ENCODE peak calls at places on chromosome 7, in five cellular contexts. S, G, O, I and T are unnamed samples. For H3K9me3, the result is how much of the 10 kb centered on the place peaks cover.

GRCh38 chr7:41116337-41116736 is 586.6 kb downstream of the INHBA start:
- DNase-seq in S (no peak), G (no peak), O (no peak), I (no peak), T (no peak)

GRCh38 chr7:21504021-21504420 is 38.8 kb upstream of the DNAH11 start:
- DNase-seq in S (no peak), G (no peak), O (no peak), I (no peak), T (no peak)

GRCh38 chr7:150992833-150993302 is 2.1 kb downstream of the NOS3 start:
- DNase-seq in S (no peak), G (no peak), O (no peak), I (peak), T (no peak)

GRCh38 chr7:100044719-100045118 is 4.9 kb upstream of the ZSCAN21 start:
- DNase-seq in S (no peak), G (no peak), O (no peak), I (no peak), T (no peak)

GRCh38 chr7:149427096-149427680 is 33.7 kb downstream of the ZNF777 start:
- DNase-seq in S (no peak), G (no peak), O (no peak), I (peak), T (no peak)

GRCh38 chr7:119037941-119038340 is 813.4 kb downstream of the ANKRD7 start:
- DNase-seq in S (no peak), G (no peak), O (no peak), I (no peak), T (no peak)

GRCh38 chr7:90473819-90474218 is 4.4 kb downstream of the PTTG1IP2 start:
- DNase-seq in S (no peak), G (no peak), O (no peak), I (no peak), T (no peak)

GRCh38 chr7:47950714-47951113 is 2.4 kb upstream of the PKD1L1 start:
- DNase-seq in S (no peak), G (no peak), O (no peak), I (no peak), T (no peak)

GRCh38 chr7:30469303-30469702 is 9.3 kb downstream of the NOD1 start:
- DNase-seq in S (no peak), G (peak), O (no peak), I (peak), T (peak)

GRCh38 chr7:25124485-25125136 is 449 bp downstream of the CYCS start:
- DNase-seq in S (no peak), G (no peak), O (peak), I (peak), T (no peak)

GRCh38 chr7:118109607-118110006 is 74.4 kb upstream of the LSM8 start:
- DNase-seq in S (no peak), G (no peak), O (no peak), I (no peak), T (no peak)

GRCh38 chr7:138712652-138713051 is 11.5 kb upstream of the SVOPL start:
- DNase-seq in S (no peak), G (peak), O (no peak), I (no peak), T (no peak)

GRCh38 chr7:31418928-31419327 is 78.4 kb upstream of the NEUROD6 start:
- DNase-seq in S (no peak), G (no peak), O (no peak), I (no peak), T (no peak)

GRCh38 chr7:130982160-130982638 is 248.2 kb upstream of the KLF14 start:
- DNase-seq in S (peak), G (no peak), O (no peak), I (peak), T (peak)

GRCh38 chr7:92034116-92034515 is 93.5 kb downstream of the AKAP9 start:
- DNase-seq in S (no peak), G (no peak), O (no peak), I (no peak), T (no peak)

GRCh38 chr7:42162560-42163325 is 74.3 kb downstream of the GLI3 start:
- DNase-seq in S (no peak), G (no peak), O (no peak), I (no peak), T (no peak)

GRCh38 chr7:131105294-131105802 is 222.3 kb upstream of the MKLN1 start:
- DNase-seq in S (no peak), G (no peak), O (no peak), I (peak), T (no peak)

GRCh38 chr7:155568961-155569360 is 22.6 kb upstream of the CNPY1 start:
- DNase-seq in S (no peak), G (no peak), O (no peak), I (no peak), T (no peak)

GRCh38 chr7:67462781-67463191 is 466.2 kb downstream of the TYW1 start:
- DNase-seq in S (no peak), G (peak), O (no peak), I (peak), T (no peak)

GRCh38 chr7:64206903-64207302 is at the start of gene ZNF735:
- DNase-seq in S (no peak), G (no peak), O (no peak), I (no peak), T (no peak)

GRCh38 chr7:138563808-138564207 is 103.7 kb downstream of the TRIM24 start:
- DNase-seq in S (no peak), G (no peak), O (no peak), I (no peak), T (no peak)

GRCh38 chr7:116142374-116142773 is 68.0 kb upstream of the TES start:
- DNase-seq in S (no peak), G (no peak), O (no peak), I (no peak), T (no peak)

GRCh38 chr7:30674876-30675275 is 7.4 kb downstream of the CRHR2 start:
- DNase-seq in S (no peak), G (no peak), O (no peak), I (no peak), T (no peak)

GRCh38 chr7:51613911-51614344 is 297.3 kb upstream of the COBL start:
- DNase-seq in S (no peak), G (no peak), O (no peak), I (no peak), T (no peak)

GRCh38 chr7:45259966-45260646 is 102.5 kb downstream of the RAMP3 start:
- DNase-seq in S (peak), G (peak), O (peak), I (peak), T (peak)

GRCh38 chr7:106313456-106313891 is 28.7 kb upstream of the NAMPT start:
- DNase-seq in S (no peak), G (no peak), O (no peak), I (no peak), T (no peak)

GRCh38 chr7:47572101-47572460 is 9.8 kb downstream of the TNS3 start:
- DNase-seq in S (no peak), G (no peak), O (no peak), I (no peak), T (peak)

GRCh38 chr7:127438836-127439235 is 46.3 kb upstream of the ZNF800 start:
- DNase-seq in S (no peak), G (no peak), O (no peak), I (no peak), T (no peak)

GRCh38 chr7:110397927-110398660 is 692.8 kb upstream of the LRRN3 start:
- DNase-seq in S (no peak), G (no peak), O (no peak), I (no peak), T (no peak)

GRCh38 chr7:155843426-155844018 is 31.3 kb upstream of the SHH start:
- DNase-seq in S (no peak), G (no peak), O (peak), I (no peak), T (no peak)

GRCh38 chr7:20222219-20222828 is 5.1 kb upstream of the MACC1 start:
- DNase-seq in S (no peak), G (no peak), O (no peak), I (no peak), T (no peak)

GRCh38 chr7:80403686-80404241 is 108.1 kb downstream of the GNAT3 start:
- DNase-seq in S (no peak), G (no peak), O (no peak), I (no peak), T (no peak)

GRCh38 chr7:144720139-144720538 is 115.7 kb downstream of the TPK1 start:
- DNase-seq in S (no peak), G (no peak), O (no peak), I (no peak), T (no peak)

GRCh38 chr7:53218730-53219504 is 183.5 kb downstream of the POM121L12 start:
- DNase-seq in S (no peak), G (no peak), O (peak), I (peak), T (no peak)

GRCh38 chr7:157974678-157975230 is 612.9 kb downstream of the PTPRN2 start:
- DNase-seq in S (no peak), G (no peak), O (no peak), I (no peak), T (no peak)

GRCh38 chr7:157977306-157977705 is 610.3 kb downstream of the PTPRN2 start:
- DNase-seq in S (no peak), G (peak), O (no peak), I (no peak), T (no peak)

GRCh38 chr7:157977717-157978470 is 609.7 kb downstream of the PTPRN2 start:
- DNase-seq in S (no peak), G (peak), O (no peak), I (no peak), T (no peak)

GRCh38 chr7:157975401-157976372 is 611.9 kb downstream of the PTPRN2 start:
- DNase-seq in S (no peak), G (peak), O (no peak), I (no peak), T (no peak)

GRCh38 chr7:157976406-157976805 is 611.2 kb downstream of the PTPRN2 start:
- DNase-seq in S (no peak), G (peak), O (no peak), I (no peak), T (no peak)
- H3K9me3 ChIP-seq in S (under half), G (under half), O (under half), I (under half), T (under half)

DNA sequence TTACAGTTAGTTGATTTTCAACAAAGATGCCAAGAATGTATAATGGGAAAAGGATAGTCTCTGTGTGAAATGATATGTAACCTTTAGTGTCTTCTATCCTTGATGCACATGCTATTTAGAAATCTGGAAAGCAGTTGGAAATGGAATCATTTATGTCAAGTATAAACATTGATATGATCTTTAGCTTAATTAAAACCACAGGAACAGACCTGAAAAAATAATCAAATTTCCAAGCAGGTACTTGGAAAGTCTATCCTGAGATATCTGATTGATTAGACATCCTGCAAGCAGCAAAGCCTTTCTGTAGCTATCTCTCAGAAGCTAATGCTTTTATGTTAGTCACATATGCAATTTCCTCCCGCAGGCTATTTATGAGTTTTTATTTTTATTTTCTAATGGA is 24.4 kb upstream of the SRI start:
- DNase-seq in S (no peak), G (no peak), O (no peak), I (no peak), T (no peak)
- H3K4me3 ChIP-seq in S (no peak), G (no peak), O (no peak), I (no peak), T (no peak)

GRCh38 chr7:56174346-56175085 is 58.3 kb upstream of the NUPR2 start:
- DNase-seq in S (no peak), G (no peak), O (peak), I (no peak), T (no peak)
- H3K9me3 ChIP-seq in S (under half), G (under half), O (under half), I (under half), T (under half)

GRCh38 chr7:121077165-121077630 is 88.7 kb downstream of the CPED1 start:
- DNase-seq in S (no peak), G (no peak), O (no peak), I (no peak), T (no peak)
- H3K4me3 ChIP-seq in S (no peak), G (no peak), O (no peak), I (no peak), T (no peak)

DNA sequence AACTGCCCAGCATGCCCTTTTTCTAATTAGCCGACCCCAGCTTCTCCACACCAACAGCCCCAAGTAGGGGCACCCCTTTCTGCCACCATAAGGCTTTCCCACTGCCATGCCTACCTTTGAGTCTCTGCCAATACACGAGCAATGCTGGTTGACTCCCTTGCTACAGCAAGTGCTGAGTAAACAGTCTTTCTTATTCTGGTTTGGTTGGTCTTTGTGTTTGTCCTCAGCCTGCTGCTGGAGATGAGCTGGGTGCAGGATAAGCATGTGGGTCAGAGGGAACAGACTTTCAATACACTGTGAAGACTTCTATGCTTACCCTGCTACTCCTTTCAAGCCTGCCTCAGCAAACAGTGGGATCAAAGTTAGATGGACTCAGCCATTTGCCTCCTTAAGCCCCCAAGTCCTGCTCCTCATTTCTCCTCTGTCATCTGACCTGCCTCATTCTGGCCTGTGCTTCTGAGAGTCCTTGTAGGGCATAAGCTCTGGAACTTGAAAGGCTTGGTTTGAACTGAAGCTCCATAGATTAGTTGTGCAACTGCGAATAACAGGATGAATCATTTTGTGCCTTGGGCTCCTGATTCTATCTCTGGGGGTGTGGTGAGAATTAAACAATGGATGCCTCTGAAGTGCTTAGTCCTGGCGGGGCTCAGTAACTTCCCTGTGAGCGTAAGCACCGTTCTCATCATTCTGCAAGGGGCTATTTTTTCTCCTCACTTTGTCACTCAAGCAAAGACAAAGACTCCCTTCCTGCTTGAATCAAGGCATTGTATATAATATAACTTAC is 533.8 kb upstream of the DPP6 start:
- DNase-seq in S (no peak), G (no peak), O (no peak), I (no peak), T (no peak)
- H3K9me3 ChIP-seq in S (under half), G (under half), O (under half), I (under half), T (under half)

GRCh38 chr7:50317697-50318640 is 13.5 kb downstream of the IKZF1 start:
- DNase-seq in S (peak), G (no peak), O (no peak), I (no peak), T (no peak)
- H3K4me3 ChIP-seq in S (no peak), G (no peak), O (no peak), I (no peak), T (no peak)

GRCh38 chr7:7178081-7178480 is 4.3 kb upstream of the C1GALT1 start:
- DNase-seq in S (no peak), G (no peak), O (no peak), I (no peak), T (no peak)

GRCh38 chr7:7176421-7177043 is 5.8 kb upstream of the C1GALT1 start:
- DNase-seq in S (no peak), G (no peak), O (no peak), I (no peak), T (no peak)

GRCh38 chr7:7175075-7175695 is 7.2 kb upstream of the C1GALT1 start:
- DNase-seq in S (no peak), G (no peak), O (no peak), I (no peak), T (no peak)

GRCh38 chr7:7177044-7177517 is 5.3 kb upstream of the C1GALT1 start:
- DNase-seq in S (no peak), G (no peak), O (no peak), I (no peak), T (no peak)

DNA sequence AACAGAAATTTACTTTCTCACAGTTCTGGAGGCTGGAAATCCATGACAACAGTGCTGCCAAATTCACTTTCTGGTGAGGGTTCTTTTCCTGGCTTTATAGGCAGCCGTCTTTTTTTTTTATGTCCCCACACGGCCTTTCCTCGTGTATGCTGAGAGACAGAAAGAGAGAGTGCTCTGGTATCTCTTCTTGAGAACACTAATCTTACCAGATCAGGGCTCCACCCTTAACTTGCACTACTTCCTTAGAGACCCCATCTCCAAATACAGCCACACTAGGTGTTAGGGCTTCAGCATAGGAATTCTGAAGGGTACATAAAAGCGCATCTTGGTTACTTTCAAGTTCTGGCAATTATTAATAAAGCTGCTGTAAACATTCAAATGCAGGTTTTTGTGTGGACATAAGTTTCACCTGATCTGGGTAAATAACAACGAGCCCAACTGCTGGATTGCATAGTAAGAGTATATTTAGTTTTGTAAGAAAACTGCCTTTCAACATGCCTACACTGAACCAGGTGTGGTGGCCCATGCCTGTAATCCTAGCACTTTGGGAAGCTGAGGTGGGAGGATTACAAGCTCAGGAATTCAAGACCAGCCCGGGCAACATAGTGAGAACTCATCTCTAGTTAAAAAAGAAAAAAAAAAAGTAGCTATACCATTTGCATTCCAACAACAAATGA is 8.2 kb upstream of the C1GALT1 start:
- DNase-seq in S (no peak), G (no peak), O (no peak), I (no peak), T (no peak)
- H3K9me3 ChIP-seq in S (under half), G (under half), O (under half), I (under half), T (under half)

GRCh38 chr7:1844336-1844955 is 174.4 kb downstream of the ELFN1 start:
- DNase-seq in S (no peak), G (peak), O (peak), I (no peak), T (no peak)

GRCh38 chr7:1845536-1846311 is 175.6 kb downstream of the ELFN1 start:
- DNase-seq in S (no peak), G (peak), O (peak), I (no peak), T (no peak)

GRCh38 chr7:1846331-1847065 is 176.4 kb downstream of the ELFN1 start:
- DNase-seq in S (no peak), G (peak), O (no peak), I (no peak), T (no peak)

GRCh38 chr7:1843921-1844335 is 173.9 kb downstream of the ELFN1 start:
- DNase-seq in S (no peak), G (peak), O (peak), I (no peak), T (no peak)

DNA sequence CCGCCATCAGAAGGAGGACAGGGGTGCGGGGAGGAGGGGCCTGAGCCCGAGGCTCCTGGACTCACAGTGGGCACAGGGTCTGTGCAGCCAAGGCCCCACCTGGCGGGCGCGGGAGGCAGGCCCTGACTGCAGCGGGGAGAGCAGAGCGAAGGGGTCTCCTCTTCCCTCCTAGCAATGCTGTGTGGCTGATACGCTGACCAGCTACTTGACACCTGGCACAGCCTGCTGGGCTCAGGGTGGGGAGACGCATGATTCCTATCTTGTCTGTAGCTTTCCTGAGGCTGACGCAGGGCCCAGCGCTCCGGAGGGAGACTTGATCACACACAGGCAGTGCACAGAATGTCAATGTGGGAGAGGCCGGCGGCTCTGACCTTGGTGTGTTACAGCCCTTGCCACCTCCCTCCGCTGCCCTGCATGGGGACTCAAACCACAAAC is 174.9 kb downstream of the ELFN1 start:
- DNase-seq in S (no peak), G (peak), O (peak), I (peak), T (no peak)
- H3K4me3 ChIP-seq in S (no peak), G (no peak), O (no peak), I (no peak), T (no peak)

GRCh38 chr7:252981-253380 is 37.0 kb upstream of the FOXL3 start:
- DNase-seq in S (no peak), G (no peak), O (peak), I (no peak), T (no peak)
- H3K9me3 ChIP-seq in S (under half), G (under half), O (under half), I (under half), T (under half)

GRCh38 chr7:7699370-7699769 is 19.0 kb downstream of the RPA3 start:
- DNase-seq in S (no peak), G (no peak), O (no peak), I (no peak), T (no peak)
- H3K4me3 ChIP-seq in S (no peak), G (no peak), O (no peak), I (no peak), T (no peak)